ENCODE peak calls at places on chromosomes 6 and 20, in four cellular contexts. U is HFFc6, K is substantia nigra, R is RPMI8226. V is an unnamed sample.

GRCh38 chr6:133778414-133778813 is 110.5 kb upstream of the TCF21 start:
- DNase-seq in R (no peak), K (no peak), U (peak; percentile 77), V (no peak)

GRCh38 chr6:156776470-156776840 is 723 bp upstream of the ARID1B start:
- DNase-seq in R (no peak), K (no peak), U (peak; percentile 22), V (no peak)

GRCh38 chr6:139271056-139271455 is 20.7 kb downstream of the TXLNB start:
- DNase-seq in K (no peak), R (no peak), U (no peak), V (no peak)

GRCh38 chr6:33417127-33417902 is 592 bp downstream of the CUTA start:
- DNase-seq in R (no peak), U (peak; percentile 88), K (no peak), V (no peak)

GRCh38 chr6:151141685-151142084 is 98.1 kb upstream of the AKAP12 start:
- DNase-seq in R (peak; percentile 41), K (no peak), U (peak; percentile 0), V (no peak)

GRCh38 chr20:36085686-36086267 is 68.8 kb upstream of the EPB41L1 start:
- DNase-seq in R (no peak), K (no peak), U (peak; percentile 66), V (no peak)

GRCh38 chr20:32651537-32651936 is 22.2 kb downstream of the C20orf203 start:
- DNase-seq in K (no peak), U (no peak), R (peak; percentile 36), V (no peak)

GRCh38 chr6:89555751-89556150 is 82.8 kb downstream of the LYRM2 start:
- DNase-seq in R (no peak), K (no peak), U (no peak), V (no peak)

GRCh38 chr6:101845172-101845571 is 451.7 kb downstream of the GRIK2 start:
- DNase-seq in U (no peak), K (no peak), R (no peak), V (no peak)

GRCh38 chr20:17610566-17611289 is 40.9 kb downstream of the DSTN start:
- DNase-seq in R (peak; percentile 63), K (no peak), U (no peak), V (peak; percentile 36)

V was measured in naive thymus-derived CD8-positive, alpha-beta T cell.